ENCODE peak calls at places on chromosomes 16 and 17, in eight cellular contexts. R is stomach, K is upper lobe of left lung, P is Panc1, T is spleen, Z is GM23338, W is prostate gland, U is HCT116. G is an unnamed sample.

GRCh38 chr17:21019976-21020575 is 22.7 kb downstream of the USP22 start:
- DNase-seq in R (peak; percentile 55), K (no peak), P (no peak), T (peak; percentile 87), Z (peak; percentile 44), W (no peak), U (no peak), G (no peak)

GRCh38 chr17:48052956-48053757 is 5.0 kb downstream of the NFE2L1 start:
- DNase-seq in R (peak; percentile 39), K (peak; percentile 69), P (no peak), T (peak; percentile 78), Z (peak; percentile 14), W (peak; percentile 20), U (no peak), G (no peak)

GRCh38 chr17:20273741-20274500 is 193.4 kb downstream of the LGALS9B start:
- DNase-seq in R (no peak), K (no peak), P (no peak), T (no peak), Z (no peak), W (no peak), U (no peak), G (no peak)

GRCh38 chr16:990516-991291 is 9.1 kb downstream of the SOX8 start:
- DNase-seq in R (no peak), K (no peak), P (no peak), T (no peak), Z (no peak), W (no peak), U (no peak), G (no peak)

GRCh38 chr17:50766222-50767023 is 895 bp downstream of the ANKRD40CL start:
- DNase-seq in R (no peak), K (no peak), P (no peak), T (peak; percentile 72), Z (no peak), W (no peak), U (no peak), G (no peak)

GRCh38 chr16:67865318-67865717 is 7.5 kb upstream of the EDC4 start:
- DNase-seq in R (peak; percentile 34), K (peak; percentile 37), P (no peak), T (no peak), Z (peak; percentile 71), W (no peak), U (no peak), G (no peak)

GRCh38 chr17:80007939-80008338 is 27.7 kb downstream of the TBC1D16 start:
- DNase-seq in R (no peak), K (no peak), P (no peak), T (no peak), Z (no peak), W (no peak), U (no peak), G (no peak)

GRCh38 chr16:918741-919657 is 51.8 kb downstream of the LMF1 start:
- DNase-seq in R (no peak), K (no peak), P (no peak), T (peak; percentile 61), Z (no peak), W (no peak), U (no peak), G (no peak)

GRCh38 chr17:73069164-73069774 is 23.2 kb downstream of the SLC39A11 start:
- DNase-seq in R (no peak), K (no peak), P (no peak), T (no peak), Z (no peak), W (no peak), U (no peak), G (no peak)

GRCh38 chr16:17773698-17774101 is 302.9 kb upstream of the XYLT1 start:
- DNase-seq in R (no peak), K (no peak), P (no peak), T (no peak), Z (no peak), W (peak; percentile 61), U (no peak), G (no peak)

GRCh38 chr16:2926660-2927646 is 15.2 kb downstream of the FLYWCH1 start:
- DNase-seq in R (peak; percentile 95), K (peak; percentile 92), P (no peak), T (peak; percentile 94), Z (peak; percentile 96), W (peak; percentile 86), U (peak; percentile 85), G (peak; percentile 81)

GRCh38 chr17:61412860-61413653 is 13.4 kb downstream of the TBX2 start:
- DNase-seq in R (no peak), K (no peak), P (no peak), T (no peak), Z (peak; percentile 64), W (no peak), U (no peak), G (peak; percentile 18)

GRCh38 chr17:49198206-49198605 is 12.2 kb downstream of the GNGT2 start:
- DNase-seq in R (no peak), K (no peak), P (no peak), T (peak; percentile 4), Z (no peak), W (no peak), U (no peak), G (no peak)

GRCh38 chr17:75097865-75098264 is 10.1 kb downstream of the SLC16A5 start:
- DNase-seq in R (no peak), K (no peak), P (no peak), T (no peak), Z (no peak), W (no peak), U (no peak), G (no peak)

GRCh38 chr17:1796800-1797199 is 32.9 kb downstream of the SMYD4 start:
- DNase-seq in R (no peak), K (no peak), P (no peak), T (no peak), Z (no peak), W (no peak), U (no peak), G (no peak)

GRCh38 chr17:1802429-1802828 is 27.3 kb downstream of the SMYD4 start:
- DNase-seq in R (no peak), K (no peak), P (no peak), T (no peak), Z (no peak), W (no peak), U (no peak), G (no peak)

GRCh38 chr17:1797323-1797722 is 32.4 kb downstream of the SMYD4 start:
- DNase-seq in R (no peak), K (no peak), P (no peak), T (no peak), Z (no peak), W (no peak), U (no peak), G (no peak)

GRCh38 chr17:1803280-1803679 is 26.4 kb downstream of the SMYD4 start:
- DNase-seq in R (no peak), K (no peak), P (no peak), T (peak; percentile 15), Z (no peak), W (no peak), U (no peak), G (no peak)

GRCh38 chr17:1800240-1800639 is 29.5 kb downstream of the SMYD4 start:
- DNase-seq in R (no peak), K (no peak), P (no peak), T (peak; percentile 25), Z (no peak), W (no peak), U (no peak), G (no peak)
- TF ChIP-seq CTCF in R (no peak), K (no peak), P (no peak), T (no peak), Z (no peak), W (no peak), U (no peak), G (no peak)

DNA sequence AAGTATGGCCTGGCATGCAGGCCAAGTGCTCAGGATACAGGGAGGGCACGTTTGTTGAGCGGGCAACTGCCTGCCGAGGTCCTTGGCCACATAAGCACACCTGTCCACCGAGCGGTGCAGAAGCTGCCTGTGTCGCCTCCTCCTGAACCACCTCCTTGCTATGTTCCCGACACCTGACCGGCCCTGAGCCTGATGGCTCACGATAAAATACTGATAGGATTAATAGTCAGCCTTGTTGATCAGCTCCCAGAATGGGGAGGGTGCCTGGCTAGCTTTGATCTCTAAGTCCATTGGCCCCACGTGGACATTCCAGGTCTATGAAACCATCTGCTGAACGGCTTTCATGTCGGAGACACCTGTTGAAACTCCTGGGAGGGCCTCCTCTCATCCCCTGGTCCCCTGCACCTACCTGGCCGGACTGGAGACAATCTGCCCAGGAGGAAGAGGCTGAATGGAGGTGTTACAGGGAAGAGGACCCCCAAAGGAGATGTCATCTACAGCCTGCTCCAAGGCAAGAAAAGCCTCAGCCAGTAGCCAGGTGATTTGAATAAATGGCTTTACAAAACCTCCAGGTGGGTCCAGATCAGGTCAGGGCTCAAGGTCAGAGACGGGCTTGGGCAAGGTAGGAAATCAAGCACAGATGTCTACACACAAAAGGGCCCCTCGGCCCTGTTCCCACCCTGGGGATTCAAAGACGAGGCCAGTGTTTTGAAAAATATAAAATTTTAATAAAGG is 33.4 kb downstream of the AXIN2 start:
- DNase-seq in R (no peak), K (no peak), P (no peak), T (peak; percentile 51), Z (no peak), W (no peak), U (no peak), G (no peak)
- TF ChIP-seq POLR2AphosphoS5 in R (no peak), K (no peak), P (no peak), T (no peak), Z (no peak), W (no peak), U (no peak), G (no peak)

GRCh38 chr16:89560413-89561194 is at the start of gene RPL13:
- DNase-seq in R (peak; percentile 96), K (peak; percentile 96), P (no peak), T (peak; percentile 98), Z (peak; percentile 98), W (peak; percentile 95), U (peak; percentile 93), G (peak; percentile 97)
- TF ChIP-seq CTCF in R (no peak), K (peak; percentile 24), P (peak; percentile 30), T (no peak), Z (no peak), W (no peak), U (no peak), G (peak; percentile 6)

DNA sequence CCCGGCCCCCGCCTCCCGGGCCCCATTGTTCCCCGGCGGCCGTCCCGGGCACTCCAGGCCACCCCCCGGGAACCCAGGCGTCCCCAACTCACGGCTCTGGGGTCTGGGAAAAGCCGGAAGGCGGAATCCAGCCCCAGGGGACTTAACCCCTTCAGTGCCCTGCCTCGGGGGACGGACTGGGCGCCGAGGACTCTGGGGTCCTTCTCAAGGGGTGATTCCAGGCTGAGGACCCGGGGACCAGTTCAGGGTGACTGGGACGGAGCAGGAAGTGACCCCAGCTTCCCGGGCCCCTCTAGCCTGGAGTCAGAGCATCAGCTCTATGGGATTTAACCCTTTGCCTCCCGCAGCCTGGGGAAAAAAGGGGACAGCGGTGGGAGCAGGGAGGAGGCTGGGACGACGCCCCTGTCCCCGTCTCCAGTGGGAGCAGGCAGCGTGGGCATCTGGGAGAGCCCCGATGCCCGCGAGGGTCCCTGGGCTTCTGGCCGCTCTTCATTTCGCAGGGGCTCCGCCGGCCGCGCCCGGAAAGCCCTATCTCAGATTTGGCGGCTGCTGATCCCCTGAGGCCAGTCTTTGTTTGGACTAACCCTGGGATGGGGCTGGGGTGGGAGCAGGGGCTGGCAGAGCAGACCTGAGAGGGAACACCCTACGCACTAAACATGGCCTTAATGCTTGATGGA is at the start of gene ZNF629:
- DNase-seq in R (peak; percentile 71), K (peak; percentile 75), P (no peak), T (no peak), Z (peak; percentile 95), W (peak; percentile 55), U (peak; percentile 39), G (peak; percentile 74)
- TF ChIP-seq POLR2AphosphoS5 in R (peak; percentile 48), K (peak; percentile 52), P (peak; percentile 73), T (peak; percentile 66), Z (peak; percentile 77), W (peak; percentile 69), U (peak; percentile 70), G (no peak)